ENCODE peak calls at places on chromosome 6, in four cellular contexts. One of them, this sample, is unnamed.

GRCh38 chr6:79630883-79631799 is at the start of gene SH3BGRL2:
- DNase-seq in CD4-positive, alpha-beta memory T cell: no peak
- DNase-seq in adrenal gland: peak; percentile 71
- DNase-seq in aorta: peak; percentile 88
- DNase-seq in this sample: peak; percentile 81

GRCh38 chr6:107731422-107732319 is 92.4 kb downstream of the SCML4 start:
- DNase-seq in CD4-positive, alpha-beta memory T cell: peak; percentile 47
- DNase-seq in adrenal gland: no peak
- DNase-seq in aorta: no peak
- DNase-seq in this sample: peak; percentile 32

GRCh38 chr6:26401987-26402658 is at the start of gene BTN3A1:
- DNase-seq in CD4-positive, alpha-beta memory T cell: peak; percentile 82
- DNase-seq in adrenal gland: peak; percentile 58
- DNase-seq in aorta: peak; percentile 90
- DNase-seq in this sample: peak; percentile 75

GRCh38 chr6:88650029-88650619 is 313.3 kb downstream of the RNGTT start:
- DNase-seq in CD4-positive, alpha-beta memory T cell: no peak
- DNase-seq in adrenal gland: no peak
- DNase-seq in aorta: no peak
- DNase-seq in this sample: no peak

GRCh38 chr6:143569035-143569434 is 57.5 kb upstream of the FUCA2 start:
- DNase-seq in CD4-positive, alpha-beta memory T cell: no peak
- DNase-seq in adrenal gland: no peak
- DNase-seq in aorta: no peak
- DNase-seq in this sample: no peak

GRCh38 chr6:26056583-26057350 is 30.5 kb upstream of the HFE start:
- DNase-seq in CD4-positive, alpha-beta memory T cell: no peak
- DNase-seq in adrenal gland: no peak
- DNase-seq in aorta: no peak
- DNase-seq in this sample: peak; percentile 43

GRCh38 chr6:9233226-9233625 is 797.9 kb upstream of the SLC35B3 start:
- DNase-seq in CD4-positive, alpha-beta memory T cell: no peak
- DNase-seq in adrenal gland: no peak
- DNase-seq in aorta: no peak
- DNase-seq in this sample: no peak

GRCh38 chr6:41021832-41022231 is 17.2 kb downstream of the UNC5CL start:
- DNase-seq in CD4-positive, alpha-beta memory T cell: no peak
- DNase-seq in adrenal gland: peak; percentile 47
- DNase-seq in aorta: no peak
- DNase-seq in this sample: no peak

GRCh38 chr6:155645328-155645727 is 189.7 kb upstream of the NOX3 start:
- DNase-seq in CD4-positive, alpha-beta memory T cell: no peak
- DNase-seq in adrenal gland: no peak
- DNase-seq in aorta: no peak
- DNase-seq in this sample: no peak

GRCh38 chr6:154386848-154387717 is 30.5 kb upstream of the IPCEF1 start:
- DNase-seq in CD4-positive, alpha-beta memory T cell: no peak
- DNase-seq in adrenal gland: no peak
- DNase-seq in aorta: no peak
- DNase-seq in this sample: no peak

GRCh38 chr6:109743739-109744138 is 52.6 kb downstream of the FIG4 start:
- DNase-seq in CD4-positive, alpha-beta memory T cell: no peak
- DNase-seq in adrenal gland: no peak
- DNase-seq in aorta: no peak
- DNase-seq in this sample: no peak

GRCh38 chr6:71602385-71602949 is 283.9 kb upstream of the RIMS1 start:
- DNase-seq in CD4-positive, alpha-beta memory T cell: no peak
- DNase-seq in adrenal gland: no peak
- DNase-seq in aorta: no peak
- DNase-seq in this sample: no peak

GRCh38 chr6:93721386-93722048 is 302.2 kb upstream of the EPHA7 start:
- DNase-seq in CD4-positive, alpha-beta memory T cell: no peak
- DNase-seq in adrenal gland: no peak
- DNase-seq in aorta: no peak
- DNase-seq in this sample: no peak

GRCh38 chr6:36936824-36937223 is 17.7 kb upstream of the PI16 start:
- DNase-seq in CD4-positive, alpha-beta memory T cell: no peak
- DNase-seq in adrenal gland: no peak
- DNase-seq in aorta: peak; percentile 42
- DNase-seq in this sample: no peak

DNA sequence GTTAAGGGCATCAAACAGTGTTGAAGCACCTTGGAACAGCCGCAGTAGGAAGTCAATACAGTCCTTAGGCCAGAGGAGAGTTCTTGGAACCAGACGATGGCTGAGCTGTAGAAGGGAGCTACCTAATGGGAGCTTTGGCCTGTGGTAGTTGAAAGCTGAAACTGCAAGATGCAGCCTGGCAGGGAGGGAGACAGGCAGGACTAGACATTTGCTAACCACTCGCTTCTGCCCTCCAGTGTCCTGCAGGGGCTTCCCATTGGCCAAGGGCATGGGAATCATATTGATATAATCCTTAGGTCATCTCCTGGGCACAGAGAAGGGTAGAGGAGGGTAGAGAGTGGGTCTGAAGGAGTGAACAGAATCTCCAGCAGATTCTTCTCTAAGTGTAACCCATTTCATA is 60.4 kb downstream of the TPD52L1 start:
- DNase-seq in CD4-positive, alpha-beta memory T cell: no peak
- DNase-seq in adrenal gland: no peak
- DNase-seq in aorta: no peak
- DNase-seq in this sample: no peak
- H3K4me1 ChIP-seq in CD4-positive, alpha-beta memory T cell: no peaks in the 10 kb centered on the region
- H3K4me1 ChIP-seq in adrenal gland: peaks cover 4% of the 10 kb centered on the region
- H3K4me1 ChIP-seq in aorta: peaks cover 2% of the 10 kb centered on the region
- H3K4me1 ChIP-seq in this sample: no peaks in the 10 kb centered on the region

GRCh38 chr6:35492664-35493284 is 4.1 kb downstream of the TEAD3 start:
- DNase-seq in CD4-positive, alpha-beta memory T cell: no peak
- DNase-seq in adrenal gland: no peak
- DNase-seq in aorta: no peak
- DNase-seq in this sample: no peak

GRCh38 chr6:35491558-35492541 is 5.0 kb downstream of the TEAD3 start:
- DNase-seq in CD4-positive, alpha-beta memory T cell: no peak
- DNase-seq in adrenal gland: no peak
- DNase-seq in aorta: no peak
- DNase-seq in this sample: no peak

GRCh38 chr6:35495258-35496035 is 1.4 kb downstream of the TEAD3 start:
- DNase-seq in CD4-positive, alpha-beta memory T cell: no peak
- DNase-seq in adrenal gland: no peak
- DNase-seq in aorta: no peak
- DNase-seq in this sample: no peak

GRCh38 chr6:35494161-35494563 is 2.7 kb downstream of the TEAD3 start:
- DNase-seq in CD4-positive, alpha-beta memory T cell: no peak
- DNase-seq in adrenal gland: no peak
- DNase-seq in aorta: no peak
- DNase-seq in this sample: no peak

DNA sequence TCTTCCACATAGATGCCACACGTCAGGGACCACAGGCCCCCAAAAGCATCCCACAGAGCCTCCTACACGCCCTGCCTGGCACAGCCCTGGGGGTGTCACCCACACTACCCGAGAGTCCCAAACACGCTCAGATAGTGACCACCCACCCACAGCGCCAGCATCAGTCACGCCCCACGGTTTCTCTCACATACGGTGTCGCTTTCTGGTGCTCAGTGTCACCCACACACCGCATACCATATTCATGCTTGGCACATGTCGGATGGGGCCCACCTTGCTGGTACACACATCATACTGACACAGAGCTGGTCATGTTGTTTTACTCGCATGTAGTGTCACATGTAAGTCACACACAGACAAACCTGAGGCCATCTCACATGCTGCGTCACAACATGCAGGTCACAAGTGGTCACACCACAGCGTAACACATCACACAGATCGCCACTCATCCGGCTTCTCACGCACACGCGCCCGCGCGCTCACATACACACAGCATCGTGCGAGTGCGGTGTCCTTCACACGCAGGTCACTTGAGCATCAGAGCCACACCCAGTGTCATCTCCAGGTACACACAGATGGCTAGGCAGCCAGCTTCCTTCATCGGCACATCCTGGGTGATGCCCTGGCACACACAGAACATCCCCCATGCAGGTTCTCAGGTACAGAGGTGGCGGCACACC is 3.4 kb downstream of the TEAD3 start:
- DNase-seq in CD4-positive, alpha-beta memory T cell: no peak
- DNase-seq in adrenal gland: no peak
- DNase-seq in aorta: no peak
- DNase-seq in this sample: no peak
- H3K4me1 ChIP-seq in CD4-positive, alpha-beta memory T cell: peaks cover 7% of the 10 kb centered on the region
- H3K4me1 ChIP-seq in adrenal gland: peaks cover 7% of the 10 kb centered on the region
- H3K4me1 ChIP-seq in aorta: no peaks in the 10 kb centered on the region
- H3K4me1 ChIP-seq in this sample: peaks cover 70% of the 10 kb centered on the region

GRCh38 chr6:2635911-2636310 is 114.8 kb downstream of the MYLK4 start:
- DNase-seq in CD4-positive, alpha-beta memory T cell: no peak
- DNase-seq in adrenal gland: no peak
- DNase-seq in aorta: no peak
- DNase-seq in this sample: no peak

GRCh38 chr6:2634151-2634964 is 116.4 kb downstream of the MYLK4 start:
- DNase-seq in CD4-positive, alpha-beta memory T cell: peak; percentile 75
- DNase-seq in adrenal gland: peak; percentile 90
- DNase-seq in aorta: peak; percentile 98
- DNase-seq in this sample: peak; percentile 82

GRCh38 chr6:2632943-2633584 is 117.7 kb downstream of the MYLK4 start:
- DNase-seq in CD4-positive, alpha-beta memory T cell: no peak
- DNase-seq in adrenal gland: no peak
- DNase-seq in aorta: no peak
- DNase-seq in this sample: no peak

GRCh38 chr6:2632368-2632767 is 118.4 kb downstream of the MYLK4 start:
- DNase-seq in CD4-positive, alpha-beta memory T cell: no peak
- DNase-seq in adrenal gland: peak; percentile 50
- DNase-seq in aorta: peak; percentile 87
- DNase-seq in this sample: no peak

GRCh38 chr6:2633763-2634150 is 117.0 kb downstream of the MYLK4 start:
- DNase-seq in CD4-positive, alpha-beta memory T cell: no peak
- DNase-seq in adrenal gland: no peak
- DNase-seq in aorta: no peak
- DNase-seq in this sample: no peak
- H3K4me1 ChIP-seq in CD4-positive, alpha-beta memory T cell: no peaks in the 10 kb centered on the region
- H3K4me1 ChIP-seq in adrenal gland: peaks cover 9% of the 10 kb centered on the region
- H3K4me1 ChIP-seq in aorta: peaks cover 11% of the 10 kb centered on the region
- H3K4me1 ChIP-seq in this sample: peaks cover 6% of the 10 kb centered on the region

GRCh38 chr6:156957931-156958547 is 180.9 kb downstream of the ARID1B start:
- DNase-seq in CD4-positive, alpha-beta memory T cell: no peak
- DNase-seq in adrenal gland: no peak
- DNase-seq in aorta: no peak
- DNase-seq in this sample: no peak

GRCh38 chr6:156956286-156956685 is 179.1 kb downstream of the ARID1B start:
- DNase-seq in CD4-positive, alpha-beta memory T cell: no peak
- DNase-seq in adrenal gland: no peak
- DNase-seq in aorta: no peak
- DNase-seq in this sample: no peak

GRCh38 chr6:156963712-156964700 is 186.8 kb downstream of the ARID1B start:
- DNase-seq in CD4-positive, alpha-beta memory T cell: no peak
- DNase-seq in adrenal gland: no peak
- DNase-seq in aorta: no peak
- DNase-seq in this sample: no peak

GRCh38 chr6:156961282-156961892 is 184.2 kb downstream of the ARID1B start:
- DNase-seq in CD4-positive, alpha-beta memory T cell: no peak
- DNase-seq in adrenal gland: no peak
- DNase-seq in aorta: no peak
- DNase-seq in this sample: no peak

DNA sequence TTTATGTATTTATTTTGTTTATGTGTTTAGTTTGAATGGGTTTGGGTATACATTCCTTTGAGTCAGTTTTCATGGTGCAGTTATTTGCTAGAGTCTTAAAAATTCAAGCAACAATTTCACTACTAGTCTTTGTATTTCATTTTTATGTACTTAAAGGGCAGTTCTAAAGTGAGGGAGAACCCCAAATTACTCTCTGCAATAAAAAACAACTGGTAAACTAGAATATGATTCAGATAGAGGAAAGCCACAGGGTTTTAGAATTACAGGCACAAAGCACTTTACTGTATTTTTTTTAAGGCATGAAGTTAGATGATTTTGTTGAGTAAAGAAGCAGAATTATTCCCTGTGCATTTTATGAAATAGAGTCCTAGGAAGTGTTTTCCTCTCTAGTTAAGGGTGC is 183.3 kb downstream of the ARID1B start:
- DNase-seq in CD4-positive, alpha-beta memory T cell: no peak
- DNase-seq in adrenal gland: no peak
- DNase-seq in aorta: no peak
- DNase-seq in this sample: no peak
- H3K4me1 ChIP-seq in CD4-positive, alpha-beta memory T cell: peaks cover 34% of the 10 kb centered on the region
- H3K4me1 ChIP-seq in adrenal gland: peaks cover 16% of the 10 kb centered on the region
- H3K4me1 ChIP-seq in aorta: peaks cover 6% of the 10 kb centered on the region
- H3K4me1 ChIP-seq in this sample: peaks cover 36% of the 10 kb centered on the region

GRCh38 chr6:2806664-2807063 is 35.0 kb downstream of the SERPINB1 start:
- DNase-seq in CD4-positive, alpha-beta memory T cell: no peak
- DNase-seq in adrenal gland: no peak
- DNase-seq in aorta: no peak
- DNase-seq in this sample: no peak

GRCh38 chr6:2809015-2809414 is 32.6 kb downstream of the SERPINB1 start:
- DNase-seq in CD4-positive, alpha-beta memory T cell: no peak
- DNase-seq in adrenal gland: no peak
- DNase-seq in aorta: no peak
- DNase-seq in this sample: no peak

GRCh38 chr6:2807342-2808090 is 34.1 kb downstream of the SERPINB1 start:
- DNase-seq in CD4-positive, alpha-beta memory T cell: no peak
- DNase-seq in adrenal gland: no peak
- DNase-seq in aorta: no peak
- DNase-seq in this sample: no peak

GRCh38 chr6:2812695-2813094 is 29.0 kb downstream of the SERPINB1 start:
- DNase-seq in CD4-positive, alpha-beta memory T cell: no peak
- DNase-seq in adrenal gland: no peak
- DNase-seq in aorta: no peak
- DNase-seq in this sample: no peak

DNA sequence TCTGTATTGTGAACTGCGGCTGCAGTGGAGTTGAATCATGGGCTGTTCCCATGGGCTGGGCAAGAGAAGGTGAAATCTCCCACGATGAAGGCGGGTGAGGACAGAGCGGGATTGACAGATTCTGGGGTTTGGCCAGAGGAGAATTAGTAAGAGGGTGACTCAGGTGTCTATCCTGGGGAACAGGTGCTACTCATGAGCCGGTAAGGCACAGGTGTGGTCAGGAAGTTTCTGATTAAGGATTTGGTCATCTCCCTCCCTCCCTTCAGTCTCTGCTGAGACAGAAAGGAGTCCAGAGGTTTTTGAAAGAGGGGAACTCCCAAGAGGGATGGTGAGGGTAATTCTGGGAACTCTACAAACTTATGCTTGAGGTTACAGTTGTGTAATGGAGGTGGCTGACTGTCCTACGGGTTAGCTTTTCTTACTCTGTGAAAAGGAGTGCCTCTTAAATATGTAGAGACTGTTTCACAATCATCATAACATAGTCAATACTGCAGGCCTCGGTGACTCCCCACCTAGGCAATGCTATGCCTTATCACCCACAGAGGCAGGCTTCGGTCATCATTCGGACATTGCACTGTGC is 31.5 kb downstream of the SERPINB1 start:
- DNase-seq in CD4-positive, alpha-beta memory T cell: no peak
- DNase-seq in adrenal gland: no peak
- DNase-seq in aorta: no peak
- DNase-seq in this sample: peak; percentile 79
- H3K4me1 ChIP-seq in CD4-positive, alpha-beta memory T cell: no peaks in the 10 kb centered on the region
- H3K4me1 ChIP-seq in adrenal gland: no peaks in the 10 kb centered on the region
- H3K4me1 ChIP-seq in aorta: peaks cover 5% of the 10 kb centered on the region
- H3K4me1 ChIP-seq in this sample: peaks cover 15% of the 10 kb centered on the region